ENCODE peak calls at places on chromosomes 7 and 10, in four cellular contexts. L, Y, U and K are unnamed samples.

GRCh38 chr10:18738835-18739234 is 79.6 kb downstream of the ARL5B start:
- DNase-seq in L (peak; percentile 76), Y (no peak), U (no peak), K (no peak)

GRCh38 chr7:33932832-33933468 is 27.6 kb downstream of the BMPER start:
- DNase-seq in L (peak; percentile 83), Y (peak; percentile 88), U (peak; percentile 35), K (peak; percentile 53)

GRCh38 chr10:71084061-71084817 is 128.1 kb upstream of the UNC5B start:
- DNase-seq in L (no peak), Y (peak; percentile 36), U (no peak), K (no peak)

GRCh38 chr7:91091631-91092030 is 172.6 kb upstream of the FZD1 start:
- DNase-seq in L (no peak), Y (no peak), U (no peak), K (no peak)

GRCh38 chr10:110733256-110733952 is 89.3 kb downstream of the RBM20 start:
- DNase-seq in L (no peak), Y (no peak), U (no peak), K (no peak)

GRCh38 chr7:55887786-55888185 is 530 bp downstream of the ZNF713 start:
- DNase-seq in L (no peak), Y (no peak), U (peak; percentile 7), K (no peak)

GRCh38 chr7:36283171-36283570 is 106.5 kb upstream of the ANLN start:
- DNase-seq in L (no peak), Y (peak; percentile 84), U (no peak), K (no peak)

GRCh38 chr10:83346216-83346910 is 792.9 kb upstream of the GHITM start:
- DNase-seq in L (peak; percentile 4), Y (no peak), U (no peak), K (no peak)

GRCh38 chr10:79046991-79047874 is 21.5 kb upstream of the ZMIZ1 start:
- DNase-seq in L (no peak), Y (peak; percentile 76), U (no peak), K (peak; percentile 39)

GRCh38 chr7:111867348-111867931 is 305.1 kb upstream of the IMMP2L start:
- DNase-seq in L (no peak), Y (no peak), U (no peak), K (no peak)

GRCh38 chr7:128247108-128247507 is 6.0 kb downstream of the LEP start:
- DNase-seq in L (no peak), Y (no peak), U (no peak), K (no peak)

GRCh38 chr7:123748171-123748733 is 551 bp downstream of the WASL start:
- DNase-seq in L (peak; percentile 28), Y (peak; percentile 91), U (peak; percentile 29), K (peak; percentile 23)

GRCh38 chr10:5774987-5775386 is 38.2 kb downstream of the GDI2 start:
- DNase-seq in L (no peak), Y (no peak), U (no peak), K (no peak)

GRCh38 chr7:47420117-47420780 is 161.7 kb downstream of the TNS3 start:
- DNase-seq in L (no peak), Y (no peak), U (no peak), K (no peak)

GRCh38 chr7:155662343-155663043 is 18.0 kb downstream of the RBM33 start:
- DNase-seq in L (no peak), Y (no peak), U (no peak), K (no peak)

GRCh38 chr10:114401195-114401741 is 3.0 kb downstream of the AFAP1L2 start:
- DNase-seq in L (peak; percentile 49), Y (no peak), U (no peak), K (no peak)

GRCh38 chr10:62050941-62051433 is 149.5 kb downstream of the ARID5B start:
- DNase-seq in L (peak; percentile 96), Y (no peak), U (peak; percentile 23), K (peak; percentile 87)

GRCh38 chr7:50641442-50642405 is 76.5 kb upstream of the DDC start:
- DNase-seq in L (no peak), Y (no peak), U (no peak), K (no peak)

GRCh38 chr10:103277713-103278299 is 868 bp downstream of the INA start:
- DNase-seq in L (no peak), Y (no peak), U (no peak), K (no peak)

GRCh38 chr10:52573347-52573746 is 199.2 kb downstream of the MBL2 start:
- DNase-seq in L (no peak), Y (no peak), U (no peak), K (no peak)

GRCh38 chr7:55400191-55400590 is 35.1 kb downstream of the LANCL2 start:
- DNase-seq in L (peak; percentile 64), Y (no peak), U (no peak), K (no peak)

GRCh38 chr7:1611708-1612241 is 41.9 kb upstream of the PSMG3 start:
- DNase-seq in L (peak; percentile 73), Y (no peak), U (no peak), K (no peak)

GRCh38 chr7:5598261-5598761 is 174.7 kb upstream of the TNRC18 start:
- DNase-seq in L (no peak), Y (no peak), U (no peak), K (no peak)

GRCh38 chr7:54996391-54996790 is 22.4 kb upstream of the EGFR start:
- DNase-seq in L (no peak), Y (no peak), U (no peak), K (no peak)

DNA sequence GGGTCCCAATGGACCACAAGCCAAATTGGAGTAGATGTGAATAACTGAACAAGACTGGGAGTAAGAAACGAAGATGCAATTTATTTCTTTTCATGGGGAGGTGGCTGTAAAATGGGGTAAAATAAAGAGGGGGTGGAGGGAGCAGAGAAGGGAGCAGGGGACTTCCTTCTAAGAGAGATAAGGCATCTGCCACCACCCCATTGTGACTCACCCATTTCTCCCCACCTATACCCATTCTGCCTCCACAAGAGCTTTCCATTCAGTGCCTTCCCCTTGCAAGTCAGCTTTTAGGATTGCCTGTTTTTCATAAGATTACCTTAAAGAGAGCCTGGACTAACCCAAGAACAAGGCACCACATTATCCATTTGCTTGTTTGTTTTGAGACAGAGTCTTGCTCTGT is 87.1 kb upstream of the PAX2 start:
- DNase-seq in L (no peak), Y (no peak), U (no peak), K (no peak)
- H3K4me1 ChIP-seq in L (no peaks in the 10 kb centered on the region), Y (peaks cover 45% of the 10 kb centered on the region), U (peaks cover 23% of the 10 kb centered on the region), K (peaks cover 30% of the 10 kb centered on the region)

GRCh38 chr10:31770307-31770902 is 158.2 kb downstream of the ARHGAP12 start:
- DNase-seq in L (no peak), Y (no peak), U (peak; percentile 46), K (peak; percentile 63)
- H3K4me1 ChIP-seq in L (peaks cover 13% of the 10 kb centered on the region), Y (no peaks in the 10 kb centered on the region), U (no peaks in the 10 kb centered on the region), K (no peaks in the 10 kb centered on the region)

GRCh38 chr10:73873843-73874215 is 526 bp downstream of the CAMK2G start:
- DNase-seq in L (no peak), Y (no peak), U (no peak), K (peak; percentile 20)

GRCh38 chr10:73873163-73873842 is 1.1 kb downstream of the CAMK2G start:
- DNase-seq in L (no peak), Y (no peak), U (no peak), K (no peak)

GRCh38 chr10:73875139-73875475 is 752 bp upstream of the CAMK2G start:
- DNase-seq in L (no peak), Y (no peak), U (peak; percentile 79), K (peak; percentile 76)

GRCh38 chr10:73876157-73876556 is 1.8 kb upstream of the CAMK2G start:
- DNase-seq in L (no peak), Y (peak; percentile 81), U (no peak), K (no peak)

GRCh38 chr10:73874267-73875138 is at the start of gene CAMK2G:
- DNase-seq in L (peak; percentile 79), Y (peak; percentile 98), U (peak; percentile 82), K (peak; percentile 90)
- H3K4me1 ChIP-seq in L (peaks cover 11% of the 10 kb centered on the region), Y (peaks cover 67% of the 10 kb centered on the region), U (peaks cover 57% of the 10 kb centered on the region), K (peaks cover 52% of the 10 kb centered on the region)

DNA sequence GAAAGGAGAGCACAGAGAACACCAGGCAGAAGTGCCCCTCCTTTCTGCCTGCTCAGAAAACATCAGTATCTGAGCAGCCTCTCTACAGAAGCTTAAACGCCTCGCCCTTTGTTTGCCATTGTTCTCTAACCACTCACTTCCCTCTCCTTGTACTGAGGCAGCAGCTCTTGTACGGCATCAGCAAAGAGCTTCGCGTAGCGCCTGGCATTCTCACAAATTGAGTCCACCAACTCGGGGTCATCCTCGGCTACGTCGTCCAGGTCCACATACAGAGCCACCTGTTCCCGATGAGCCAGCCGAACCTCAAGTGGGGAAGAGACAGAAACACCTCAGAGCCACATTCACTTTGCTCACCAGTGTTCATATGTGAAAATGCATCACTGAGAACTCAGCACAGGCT is 1.7 kb downstream of the MCM7 start:
- DNase-seq in L (no peak), Y (no peak), U (no peak), K (no peak)
- H3K4me1 ChIP-seq in L (peaks cover 15% of the 10 kb centered on the region), Y (peaks cover 38% of the 10 kb centered on the region), U (peaks cover 21% of the 10 kb centered on the region), K (peaks cover 29% of the 10 kb centered on the region)

DNA sequence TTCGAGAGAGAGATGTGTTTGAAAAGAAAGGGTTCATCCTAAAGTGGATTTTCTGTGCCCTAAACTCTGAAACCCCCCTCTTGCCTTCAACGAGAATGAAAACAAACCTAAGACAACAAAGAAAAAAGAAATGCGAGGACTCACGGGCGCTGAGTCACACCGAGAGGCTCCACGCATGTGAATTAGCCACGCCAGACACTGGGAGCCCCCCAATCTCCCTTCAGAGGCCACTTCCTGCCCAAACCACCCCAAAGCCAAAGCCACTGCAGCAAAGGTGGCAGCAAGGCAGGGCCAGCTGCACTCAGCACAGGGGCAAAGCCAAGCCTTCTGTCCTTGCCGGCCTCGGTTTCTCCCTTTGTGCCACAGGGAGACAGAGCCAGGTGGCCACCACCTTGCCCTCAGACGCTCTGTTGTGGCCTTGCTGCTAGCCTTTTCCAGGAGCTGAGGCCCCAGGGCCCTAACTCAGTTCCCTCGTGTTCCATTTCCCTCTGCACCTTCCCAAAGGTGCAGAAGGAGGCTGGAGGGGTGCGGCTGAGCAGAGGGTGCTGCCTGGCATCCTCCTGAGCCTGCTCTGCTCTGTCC is 93.3 kb downstream of the FAM53B start:
- DNase-seq in L (no peak), Y (peak; percentile 87), U (peak; percentile 58), K (peak; percentile 87)
- H3K4me1 ChIP-seq in L (peaks cover 27% of the 10 kb centered on the region), Y (peaks cover 100% of the 10 kb centered on the region), U (peaks cover 100% of the 10 kb centered on the region), K (peaks cover 94% of the 10 kb centered on the region)

GRCh38 chr10:30184397-30185033 is 125.1 kb upstream of the JCAD start:
- DNase-seq in L (peak; percentile 23), Y (no peak), U (no peak), K (no peak)

GRCh38 chr10:30182191-30183075 is 123.0 kb upstream of the JCAD start:
- DNase-seq in L (peak; percentile 90), Y (no peak), U (no peak), K (no peak)

GRCh38 chr10:30186371-30186875 is 127.0 kb upstream of the JCAD start:
- DNase-seq in L (no peak), Y (no peak), U (no peak), K (no peak)

GRCh38 chr10:30185916-30186315 is 126.5 kb upstream of the JCAD start:
- DNase-seq in L (peak; percentile 90), Y (no peak), U (no peak), K (no peak)

DNA sequence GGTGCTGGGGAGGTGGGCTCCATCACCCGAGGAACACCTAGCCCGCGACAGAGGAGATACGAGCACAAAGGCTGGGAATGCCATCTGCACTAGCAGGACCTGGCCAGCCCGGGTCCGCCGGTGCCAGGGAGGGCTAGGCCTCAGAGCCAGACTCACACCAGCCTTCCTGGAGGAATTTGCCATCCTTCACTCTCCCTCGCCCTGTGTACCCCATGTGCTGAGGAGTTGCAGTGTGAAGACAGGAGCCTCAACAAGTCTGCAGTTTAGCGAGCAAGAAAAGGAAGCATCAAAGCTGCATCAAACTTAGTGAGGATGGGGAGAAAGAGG is 123.7 kb upstream of the JCAD start:
- DNase-seq in L (no peak), Y (no peak), U (no peak), K (no peak)
- H3K4me1 ChIP-seq in L (peaks cover 44% of the 10 kb centered on the region), Y (peaks cover 16% of the 10 kb centered on the region), U (no peaks in the 10 kb centered on the region), K (no peaks in the 10 kb centered on the region)